ENCODE peak calls at places on chromosomes 16 and 17, in seven cellular contexts. One of them, this sample, is unnamed.

GRCh38 chr17:8964801-8965393 is 610 bp downstream of the PIK3R5 start:
- DNase-seq in endothelial cell of umbilical vein: no peak
- DNase-seq in CD4-positive, alpha-beta T cell: no peak
- DNase-seq in ELR: no peak
- DNase-seq in neuronal stem cell: no peak
- DNase-seq in activated T-cell treated with anti-CD3 and anti-CD28 coated beads, Interleukin-2, amount 50 U/mL, for 24 hours: peak
- DNase-seq in anterior cingulate cortex: no peak
- DNase-seq in this sample: no peak

GRCh38 chr16:87391324-87391949 is 699 bp upstream of the MAP1LC3B start:
- DNase-seq in neuronal stem cell: peak
- DNase-seq in anterior cingulate cortex: no peak
- DNase-seq in ELR: peak
- DNase-seq in activated T-cell treated with anti-CD3 and anti-CD28 coated beads, Interleukin-2, amount 50 U/mL, for 24 hours: no peak
- DNase-seq in CD4-positive, alpha-beta T cell: no peak
- DNase-seq in endothelial cell of umbilical vein: no peak
- DNase-seq in this sample: no peak

GRCh38 chr16:57688987-57689771 is 5.4 kb upstream of the DRC7 start:
- DNase-seq in anterior cingulate cortex: no peak
- DNase-seq in CD4-positive, alpha-beta T cell: no peak
- DNase-seq in ELR: no peak
- DNase-seq in neuronal stem cell: no peak
- DNase-seq in activated T-cell treated with anti-CD3 and anti-CD28 coated beads, Interleukin-2, amount 50 U/mL, for 24 hours: no peak
- DNase-seq in endothelial cell of umbilical vein: no peak
- DNase-seq in this sample: no peak

GRCh38 chr16:4142268-4142667 is 26.0 kb upstream of the ADCY9 start:
- DNase-seq in endothelial cell of umbilical vein: no peak
- DNase-seq in anterior cingulate cortex: no peak
- DNase-seq in CD4-positive, alpha-beta T cell: peak
- DNase-seq in activated T-cell treated with anti-CD3 and anti-CD28 coated beads, Interleukin-2, amount 50 U/mL, for 24 hours: no peak
- DNase-seq in ELR: no peak
- DNase-seq in neuronal stem cell: no peak
- DNase-seq in this sample: no peak

GRCh38 chr16:66731101-66731500 is 20.3 kb downstream of the DYNC1LI2 start:
- DNase-seq in CD4-positive, alpha-beta T cell: no peak
- DNase-seq in neuronal stem cell: no peak
- DNase-seq in anterior cingulate cortex: no peak
- DNase-seq in ELR: no peak
- DNase-seq in endothelial cell of umbilical vein: no peak
- DNase-seq in activated T-cell treated with anti-CD3 and anti-CD28 coated beads, Interleukin-2, amount 50 U/mL, for 24 hours: no peak
- DNase-seq in this sample: no peak

GRCh38 chr16:79658301-79659001 is 57.9 kb upstream of the MAF start:
- DNase-seq in neuronal stem cell: no peak
- DNase-seq in CD4-positive, alpha-beta T cell: no peak
- DNase-seq in ELR: peak
- DNase-seq in activated T-cell treated with anti-CD3 and anti-CD28 coated beads, Interleukin-2, amount 50 U/mL, for 24 hours: no peak
- DNase-seq in endothelial cell of umbilical vein: no peak
- DNase-seq in anterior cingulate cortex: no peak
- DNase-seq in this sample: peak

GRCh38 chr17:38879878-38880727 is 10.2 kb downstream of the LASP1 start:
- DNase-seq in endothelial cell of umbilical vein: peak
- DNase-seq in anterior cingulate cortex: no peak
- DNase-seq in ELR: peak
- DNase-seq in activated T-cell treated with anti-CD3 and anti-CD28 coated beads, Interleukin-2, amount 50 U/mL, for 24 hours: no peak
- DNase-seq in neuronal stem cell: no peak
- DNase-seq in CD4-positive, alpha-beta T cell: no peak
- DNase-seq in this sample: peak

GRCh38 chr16:3878610-3879009 is 1.9 kb downstream of the CREBBP start:
- DNase-seq in ELR: peak
- DNase-seq in activated T-cell treated with anti-CD3 and anti-CD28 coated beads, Interleukin-2, amount 50 U/mL, for 24 hours: no peak
- DNase-seq in neuronal stem cell: no peak
- DNase-seq in CD4-positive, alpha-beta T cell: no peak
- DNase-seq in anterior cingulate cortex: no peak
- DNase-seq in endothelial cell of umbilical vein: no peak
- DNase-seq in this sample: no peak

GRCh38 chr16:85386467-85387170 is 226.5 kb upstream of the GSE1 start:
- DNase-seq in CD4-positive, alpha-beta T cell: no peak
- DNase-seq in anterior cingulate cortex: no peak
- DNase-seq in activated T-cell treated with anti-CD3 and anti-CD28 coated beads, Interleukin-2, amount 50 U/mL, for 24 hours: no peak
- DNase-seq in ELR: no peak
- DNase-seq in neuronal stem cell: no peak
- DNase-seq in endothelial cell of umbilical vein: no peak
- DNase-seq in this sample: no peak

GRCh38 chr16:86128246-86128645 is 229.3 kb downstream of the IRF8 start:
- DNase-seq in CD4-positive, alpha-beta T cell: no peak
- DNase-seq in anterior cingulate cortex: no peak
- DNase-seq in neuronal stem cell: no peak
- DNase-seq in endothelial cell of umbilical vein: no peak
- DNase-seq in activated T-cell treated with anti-CD3 and anti-CD28 coated beads, Interleukin-2, amount 50 U/mL, for 24 hours: no peak
- DNase-seq in ELR: no peak
- DNase-seq in this sample: no peak

GRCh38 chr17:489758-490329 is 137.2 kb upstream of the RPH3AL start:
- DNase-seq in anterior cingulate cortex: no peak
- DNase-seq in endothelial cell of umbilical vein: peak
- DNase-seq in neuronal stem cell: peak
- DNase-seq in CD4-positive, alpha-beta T cell: peak
- DNase-seq in activated T-cell treated with anti-CD3 and anti-CD28 coated beads, Interleukin-2, amount 50 U/mL, for 24 hours: peak
- DNase-seq in ELR: peak
- DNase-seq in this sample: peak

GRCh38 chr17:7885357-7886226 is 3.0 kb upstream of the CHD3 start:
- DNase-seq in activated T-cell treated with anti-CD3 and anti-CD28 coated beads, Interleukin-2, amount 50 U/mL, for 24 hours: peak
- DNase-seq in endothelial cell of umbilical vein: peak
- DNase-seq in CD4-positive, alpha-beta T cell: peak
- DNase-seq in neuronal stem cell: peak
- DNase-seq in ELR: peak
- DNase-seq in anterior cingulate cortex: no peak
- DNase-seq in this sample: no peak

GRCh38 chr16:15494231-15494630 is 59.8 kb downstream of the BMERB1 start:
- DNase-seq in endothelial cell of umbilical vein: no peak
- DNase-seq in ELR: peak
- DNase-seq in anterior cingulate cortex: no peak
- DNase-seq in neuronal stem cell: no peak
- DNase-seq in CD4-positive, alpha-beta T cell: no peak
- DNase-seq in activated T-cell treated with anti-CD3 and anti-CD28 coated beads, Interleukin-2, amount 50 U/mL, for 24 hours: no peak
- DNase-seq in this sample: no peak

GRCh38 chr16:56345406-56346050 is 79.8 kb downstream of the AMFR start:
- DNase-seq in neuronal stem cell: no peak
- DNase-seq in activated T-cell treated with anti-CD3 and anti-CD28 coated beads, Interleukin-2, amount 50 U/mL, for 24 hours: no peak
- DNase-seq in CD4-positive, alpha-beta T cell: no peak
- DNase-seq in ELR: no peak
- DNase-seq in endothelial cell of umbilical vein: no peak
- DNase-seq in anterior cingulate cortex: no peak
- DNase-seq in this sample: no peak

GRCh38 chr17:77247048-77247541 is 106.3 kb downstream of the SEC14L1 start:
- DNase-seq in activated T-cell treated with anti-CD3 and anti-CD28 coated beads, Interleukin-2, amount 50 U/mL, for 24 hours: peak
- DNase-seq in endothelial cell of umbilical vein: peak
- DNase-seq in neuronal stem cell: peak
- DNase-seq in anterior cingulate cortex: peak
- DNase-seq in CD4-positive, alpha-beta T cell: peak
- DNase-seq in ELR: peak
- DNase-seq in this sample: no peak

GRCh38 chr17:14559720-14560119 is 258.8 kb downstream of the HS3ST3B1 start:
- DNase-seq in anterior cingulate cortex: no peak
- DNase-seq in ELR: no peak
- DNase-seq in CD4-positive, alpha-beta T cell: no peak
- DNase-seq in endothelial cell of umbilical vein: no peak
- DNase-seq in activated T-cell treated with anti-CD3 and anti-CD28 coated beads, Interleukin-2, amount 50 U/mL, for 24 hours: no peak
- DNase-seq in neuronal stem cell: no peak
- DNase-seq in this sample: no peak

GRCh38 chr16:69890114-69890890 is 60.8 kb upstream of the CLEC18A start:
- DNase-seq in endothelial cell of umbilical vein: peak
- DNase-seq in activated T-cell treated with anti-CD3 and anti-CD28 coated beads, Interleukin-2, amount 50 U/mL, for 24 hours: no peak
- DNase-seq in ELR: no peak
- DNase-seq in CD4-positive, alpha-beta T cell: no peak
- DNase-seq in anterior cingulate cortex: peak
- DNase-seq in neuronal stem cell: peak
- DNase-seq in this sample: no peak

GRCh38 chr17:83132251-83133081 is 53.1 kb downstream of the METRNL start:
- DNase-seq in CD4-positive, alpha-beta T cell: no peak
- DNase-seq in activated T-cell treated with anti-CD3 and anti-CD28 coated beads, Interleukin-2, amount 50 U/mL, for 24 hours: no peak
- DNase-seq in anterior cingulate cortex: no peak
- DNase-seq in ELR: no peak
- DNase-seq in neuronal stem cell: no peak
- DNase-seq in endothelial cell of umbilical vein: no peak
- DNase-seq in this sample: peak

GRCh38 chr17:2562162-2562858 is 31.1 kb upstream of the PAFAH1B1 start:
- DNase-seq in endothelial cell of umbilical vein: no peak
- DNase-seq in neuronal stem cell: no peak
- DNase-seq in activated T-cell treated with anti-CD3 and anti-CD28 coated beads, Interleukin-2, amount 50 U/mL, for 24 hours: no peak
- DNase-seq in anterior cingulate cortex: no peak
- DNase-seq in ELR: no peak
- DNase-seq in CD4-positive, alpha-beta T cell: no peak
- DNase-seq in this sample: no peak

GRCh38 chr17:55458977-55459376 is 37.3 kb upstream of the MMD start:
- DNase-seq in CD4-positive, alpha-beta T cell: no peak
- DNase-seq in neuronal stem cell: no peak
- DNase-seq in activated T-cell treated with anti-CD3 and anti-CD28 coated beads, Interleukin-2, amount 50 U/mL, for 24 hours: peak
- DNase-seq in endothelial cell of umbilical vein: peak
- DNase-seq in ELR: peak
- DNase-seq in anterior cingulate cortex: no peak
- DNase-seq in this sample: peak

GRCh38 chr17:80687819-80688218 is 143.2 kb downstream of the RPTOR start:
- DNase-seq in neuronal stem cell: no peak
- DNase-seq in endothelial cell of umbilical vein: no peak
- DNase-seq in activated T-cell treated with anti-CD3 and anti-CD28 coated beads, Interleukin-2, amount 50 U/mL, for 24 hours: no peak
- DNase-seq in anterior cingulate cortex: no peak
- DNase-seq in ELR: no peak
- DNase-seq in CD4-positive, alpha-beta T cell: no peak
- DNase-seq in this sample: no peak

GRCh38 chr16:13148836-13149235 is 247.4 kb downstream of the SHISA9 start:
- DNase-seq in anterior cingulate cortex: no peak
- DNase-seq in activated T-cell treated with anti-CD3 and anti-CD28 coated beads, Interleukin-2, amount 50 U/mL, for 24 hours: no peak
- DNase-seq in neuronal stem cell: no peak
- DNase-seq in CD4-positive, alpha-beta T cell: no peak
- DNase-seq in endothelial cell of umbilical vein: no peak
- DNase-seq in ELR: no peak
- DNase-seq in this sample: no peak

GRCh38 chr17:15092762-15093161 is 172.4 kb downstream of the PMP22 start:
- DNase-seq in activated T-cell treated with anti-CD3 and anti-CD28 coated beads, Interleukin-2, amount 50 U/mL, for 24 hours: no peak
- DNase-seq in neuronal stem cell: no peak
- DNase-seq in endothelial cell of umbilical vein: no peak
- DNase-seq in ELR: peak
- DNase-seq in anterior cingulate cortex: no peak
- DNase-seq in CD4-positive, alpha-beta T cell: no peak
- DNase-seq in this sample: no peak

GRCh38 chr17:40515491-40516041 is 14.1 kb upstream of the TNS4 start:
- DNase-seq in anterior cingulate cortex: no peak
- DNase-seq in endothelial cell of umbilical vein: no peak
- DNase-seq in CD4-positive, alpha-beta T cell: no peak
- DNase-seq in activated T-cell treated with anti-CD3 and anti-CD28 coated beads, Interleukin-2, amount 50 U/mL, for 24 hours: peak
- DNase-seq in neuronal stem cell: no peak
- DNase-seq in ELR: no peak
- DNase-seq in this sample: no peak

GRCh38 chr17:59877965-59878364 is 14.8 kb downstream of the TUBD1 start:
- DNase-seq in neuronal stem cell: no peak
- DNase-seq in CD4-positive, alpha-beta T cell: no peak
- DNase-seq in activated T-cell treated with anti-CD3 and anti-CD28 coated beads, Interleukin-2, amount 50 U/mL, for 24 hours: no peak
- DNase-seq in endothelial cell of umbilical vein: no peak
- DNase-seq in ELR: no peak
- DNase-seq in anterior cingulate cortex: no peak
- DNase-seq in this sample: no peak

GRCh38 chr17:35931794-35932419 is 1.3 kb upstream of the RDM1 start:
- DNase-seq in anterior cingulate cortex: no peak
- DNase-seq in CD4-positive, alpha-beta T cell: no peak
- DNase-seq in neuronal stem cell: no peak
- DNase-seq in endothelial cell of umbilical vein: peak
- DNase-seq in activated T-cell treated with anti-CD3 and anti-CD28 coated beads, Interleukin-2, amount 50 U/mL, for 24 hours: no peak
- DNase-seq in ELR: no peak
- DNase-seq in this sample: no peak

GRCh38 chr16:26005336-26005735 is 313.6 kb downstream of the HS3ST4 start:
- DNase-seq in activated T-cell treated with anti-CD3 and anti-CD28 coated beads, Interleukin-2, amount 50 U/mL, for 24 hours: no peak
- DNase-seq in anterior cingulate cortex: no peak
- DNase-seq in CD4-positive, alpha-beta T cell: no peak
- DNase-seq in ELR: no peak
- DNase-seq in endothelial cell of umbilical vein: no peak
- DNase-seq in neuronal stem cell: no peak
- DNase-seq in this sample: no peak

GRCh38 chr16:9050102-9050830 is 41.2 kb upstream of the HAPSTR1 start:
- DNase-seq in neuronal stem cell: no peak
- DNase-seq in endothelial cell of umbilical vein: no peak
- DNase-seq in activated T-cell treated with anti-CD3 and anti-CD28 coated beads, Interleukin-2, amount 50 U/mL, for 24 hours: no peak
- DNase-seq in anterior cingulate cortex: no peak
- DNase-seq in ELR: peak
- DNase-seq in CD4-positive, alpha-beta T cell: no peak
- DNase-seq in this sample: no peak

GRCh38 chr17:47720754-47721533 is 12.1 kb upstream of the TBX21 start:
- DNase-seq in endothelial cell of umbilical vein: no peak
- DNase-seq in ELR: peak
- DNase-seq in activated T-cell treated with anti-CD3 and anti-CD28 coated beads, Interleukin-2, amount 50 U/mL, for 24 hours: peak
- DNase-seq in CD4-positive, alpha-beta T cell: peak
- DNase-seq in anterior cingulate cortex: no peak
- DNase-seq in neuronal stem cell: no peak
- DNase-seq in this sample: peak

GRCh38 chr17:81651692-81652091 is 4.7 kb downstream of the PDE6G start:
- DNase-seq in neuronal stem cell: no peak
- DNase-seq in ELR: peak
- DNase-seq in CD4-positive, alpha-beta T cell: no peak
- DNase-seq in anterior cingulate cortex: no peak
- DNase-seq in activated T-cell treated with anti-CD3 and anti-CD28 coated beads, Interleukin-2, amount 50 U/mL, for 24 hours: no peak
- DNase-seq in endothelial cell of umbilical vein: no peak
- DNase-seq in this sample: peak

GRCh38 chr17:11561281-11561680 is 37.0 kb upstream of the DNAH9 start:
- DNase-seq in endothelial cell of umbilical vein: no peak
- DNase-seq in anterior cingulate cortex: no peak
- DNase-seq in CD4-positive, alpha-beta T cell: no peak
- DNase-seq in activated T-cell treated with anti-CD3 and anti-CD28 coated beads, Interleukin-2, amount 50 U/mL, for 24 hours: no peak
- DNase-seq in neuronal stem cell: no peak
- DNase-seq in ELR: no peak
- DNase-seq in this sample: no peak

GRCh38 chr16:1134776-1135458 is 18.0 kb upstream of the CACNA1H start:
- DNase-seq in ELR: no peak
- DNase-seq in CD4-positive, alpha-beta T cell: no peak
- DNase-seq in endothelial cell of umbilical vein: no peak
- DNase-seq in anterior cingulate cortex: no peak
- DNase-seq in neuronal stem cell: no peak
- DNase-seq in activated T-cell treated with anti-CD3 and anti-CD28 coated beads, Interleukin-2, amount 50 U/mL, for 24 hours: no peak
- DNase-seq in this sample: no peak

GRCh38 chr17:74268052-74268451 is 6.0 kb upstream of the DNAI2 start:
- DNase-seq in CD4-positive, alpha-beta T cell: no peak
- DNase-seq in endothelial cell of umbilical vein: no peak
- DNase-seq in activated T-cell treated with anti-CD3 and anti-CD28 coated beads, Interleukin-2, amount 50 U/mL, for 24 hours: no peak
- DNase-seq in anterior cingulate cortex: no peak
- DNase-seq in neuronal stem cell: no peak
- DNase-seq in ELR: no peak
- DNase-seq in this sample: no peak

GRCh38 chr17:66930933-66931332 is 33.6 kb upstream of the CACNG4 start:
- DNase-seq in activated T-cell treated with anti-CD3 and anti-CD28 coated beads, Interleukin-2, amount 50 U/mL, for 24 hours: no peak
- DNase-seq in ELR: peak
- DNase-seq in endothelial cell of umbilical vein: no peak
- DNase-seq in anterior cingulate cortex: no peak
- DNase-seq in neuronal stem cell: no peak
- DNase-seq in CD4-positive, alpha-beta T cell: no peak
- DNase-seq in this sample: peak

GRCh38 chr16:3444032-3444388 is 530 bp downstream of the NAA60 start:
- DNase-seq in endothelial cell of umbilical vein: peak
- DNase-seq in anterior cingulate cortex: no peak
- DNase-seq in ELR: peak
- DNase-seq in CD4-positive, alpha-beta T cell: no peak
- DNase-seq in activated T-cell treated with anti-CD3 and anti-CD28 coated beads, Interleukin-2, amount 50 U/mL, for 24 hours: no peak
- DNase-seq in neuronal stem cell: no peak
- DNase-seq in this sample: no peak

GRCh38 chr17:49063652-49064051 is 66.5 kb downstream of the IGF2BP1 start:
- DNase-seq in ELR: no peak
- DNase-seq in neuronal stem cell: no peak
- DNase-seq in anterior cingulate cortex: peak
- DNase-seq in endothelial cell of umbilical vein: peak
- DNase-seq in CD4-positive, alpha-beta T cell: no peak
- DNase-seq in activated T-cell treated with anti-CD3 and anti-CD28 coated beads, Interleukin-2, amount 50 U/mL, for 24 hours: no peak
- DNase-seq in this sample: no peak

GRCh38 chr16:86403056-86403455 is 107.3 kb upstream of the FOXF1 start:
- DNase-seq in CD4-positive, alpha-beta T cell: no peak
- DNase-seq in endothelial cell of umbilical vein: no peak
- DNase-seq in neuronal stem cell: no peak
- DNase-seq in activated T-cell treated with anti-CD3 and anti-CD28 coated beads, Interleukin-2, amount 50 U/mL, for 24 hours: no peak
- DNase-seq in ELR: no peak
- DNase-seq in anterior cingulate cortex: no peak
- DNase-seq in this sample: no peak